ENCODE peak calls at places on chromosomes 2 and 18, in four cellular contexts. G is ovary, Z is uterus, J is A549. T is an unnamed sample.

GRCh38 chr2:96167407-96168013 is 22.3 kb upstream of the DUSP2 start:
- DNase-seq in J (no peak), G (no peak), Z (no peak), T (no peak)

GRCh38 chr2:136783856-136784255 is 18.5 kb downstream of the THSD7B start:
- DNase-seq in Z (no peak), J (no peak), G (no peak), T (no peak)

GRCh38 chr18:45008694-45009372 is 328.1 kb downstream of the SETBP1 start:
- DNase-seq in J (no peak), Z (no peak), G (no peak), T (no peak)

GRCh38 chr18:34592961-34593382 is 117.1 kb upstream of the DTNA start:
- DNase-seq in G (peak; percentile 28), J (no peak), Z (peak; percentile 21), T (no peak)

GRCh38 chr2:182366625-182367024 is 60.2 kb downstream of the PDE1A start:
- DNase-seq in G (no peak), J (no peak), Z (peak; percentile 80), T (no peak)

GRCh38 chr2:201644001-201644400 is 698 bp upstream of the TMEM237 start:
- DNase-seq in G (peak; percentile 53), J (no peak), Z (peak; percentile 65), T (no peak)

GRCh38 chr2:101238930-101239759 is 13.5 kb upstream of the CNOT11 start:
- DNase-seq in J (peak; percentile 68), G (no peak), Z (no peak), T (no peak)

GRCh38 chr2:102063948-102064678 is 72.4 kb downstream of the IL1R2 start:
- DNase-seq in G (peak; percentile 83), J (peak; percentile 88), Z (peak; percentile 95), T (peak; percentile 95)

GRCh38 chr2:23007836-23008235 is 377.1 kb upstream of the KLHL29 start:
- DNase-seq in G (no peak), J (no peak), Z (no peak), T (no peak)

GRCh38 chr2:163906410-163906809 is 170.6 kb upstream of the FIGN start:
- DNase-seq in J (no peak), Z (no peak), G (no peak), T (no peak)

GRCh38 chr2:188629890-188630483 is 338.3 kb downstream of the GULP1 start:
- DNase-seq in J (no peak), Z (peak; percentile 24), G (no peak), T (no peak)

GRCh38 chr2:98769784-98770183 is 38.9 kb upstream of the MGAT4A start:
- DNase-seq in G (no peak), Z (no peak), J (no peak), T (no peak)

GRCh38 chr2:54336136-54336976 is 80.3 kb upstream of the TSPYL6 start:
- DNase-seq in Z (no peak), J (no peak), G (no peak), T (no peak)

GRCh38 chr18:24727685-24728084 is 267.2 kb downstream of the HRH4 start:
- DNase-seq in Z (no peak), J (no peak), G (no peak), T (no peak)

DNA sequence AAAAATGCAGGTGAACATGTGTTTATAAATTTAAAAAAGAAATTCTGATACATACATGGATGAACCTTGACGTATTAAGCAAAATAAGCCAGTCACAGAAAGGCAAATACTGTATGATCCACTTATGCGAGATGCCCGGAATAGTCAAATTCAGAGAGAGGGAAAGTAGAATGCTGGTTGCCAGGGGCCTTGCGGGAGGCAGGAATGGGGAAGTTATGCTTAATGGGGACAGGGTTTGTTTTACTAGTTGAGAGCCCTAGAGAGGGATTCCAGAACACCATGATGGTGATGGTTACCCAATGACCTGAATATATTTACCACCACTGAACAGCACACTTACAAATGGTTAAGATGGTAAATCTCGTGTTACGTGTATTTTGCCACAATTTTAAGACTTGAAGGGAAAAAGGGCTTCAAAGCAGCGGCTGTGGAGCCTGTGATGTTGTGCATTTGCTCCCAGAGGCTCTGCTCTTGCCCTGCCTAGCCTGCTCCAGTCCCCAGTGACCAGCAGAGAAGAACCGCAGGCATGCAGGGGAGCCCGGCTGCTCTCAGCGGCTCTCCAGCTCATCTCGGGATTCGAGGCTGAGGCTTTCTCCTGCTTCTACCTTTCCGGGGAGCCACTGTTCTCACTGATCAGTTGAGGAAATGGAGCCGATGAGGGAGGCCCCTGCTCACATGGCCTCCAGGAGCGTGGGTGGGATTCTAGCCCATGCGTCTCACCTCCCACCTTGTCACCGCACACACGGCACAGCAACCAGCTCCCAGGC is 51.7 kb upstream of the TFCP2L1 start:
- DNase-seq in Z (no peak), G (no peak), J (no peak), T (no peak)
- H3K4me1 ChIP-seq in Z (no peaks in the 10 kb centered on the region), G (no peaks in the 10 kb centered on the region), J (peaks cover 7% of the 10 kb centered on the region), T (no peaks in the 10 kb centered on the region)

GRCh38 chr2:222105046-222105445 is 193.8 kb downstream of the PAX3 start:
- DNase-seq in J (no peak), Z (no peak), G (no peak), T (no peak)

GRCh38 chr2:222100704-222101103 is 198.1 kb downstream of the PAX3 start:
- DNase-seq in J (no peak), G (no peak), Z (no peak), T (no peak)

DNA sequence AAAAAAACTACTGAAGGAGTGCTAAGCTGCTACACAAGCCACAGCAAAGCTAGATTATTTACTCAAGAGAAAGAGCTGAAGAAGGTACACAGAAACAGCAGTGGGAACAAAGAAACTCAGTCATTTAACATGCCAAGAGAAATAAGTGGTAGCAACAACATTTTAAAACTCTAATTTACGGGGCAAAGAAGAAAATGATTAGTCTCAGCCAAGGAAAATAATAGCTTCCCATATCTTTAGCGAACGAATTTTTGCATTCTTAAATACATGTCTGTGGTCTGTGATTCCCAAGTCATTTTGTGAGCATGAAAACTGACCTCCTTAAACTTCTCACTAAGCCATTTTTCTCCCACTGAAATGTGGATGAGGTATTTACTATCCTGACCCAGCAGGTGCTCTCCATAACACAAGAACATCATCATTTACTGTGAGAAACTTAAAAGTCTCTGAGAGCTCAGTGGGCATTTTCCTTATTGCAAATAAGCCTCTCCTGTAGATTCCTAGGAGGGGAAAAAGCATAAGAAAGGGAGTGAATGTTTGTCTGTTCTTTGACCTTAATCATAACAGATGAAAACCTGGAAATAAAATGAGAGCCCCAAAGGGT is 195.9 kb downstream of the PAX3 start:
- DNase-seq in Z (no peak), J (no peak), G (no peak), T (no peak)
- TF ChIP-seq CTCF in Z (no peak), J (no peak), G (no peak), T (no peak)

DNA sequence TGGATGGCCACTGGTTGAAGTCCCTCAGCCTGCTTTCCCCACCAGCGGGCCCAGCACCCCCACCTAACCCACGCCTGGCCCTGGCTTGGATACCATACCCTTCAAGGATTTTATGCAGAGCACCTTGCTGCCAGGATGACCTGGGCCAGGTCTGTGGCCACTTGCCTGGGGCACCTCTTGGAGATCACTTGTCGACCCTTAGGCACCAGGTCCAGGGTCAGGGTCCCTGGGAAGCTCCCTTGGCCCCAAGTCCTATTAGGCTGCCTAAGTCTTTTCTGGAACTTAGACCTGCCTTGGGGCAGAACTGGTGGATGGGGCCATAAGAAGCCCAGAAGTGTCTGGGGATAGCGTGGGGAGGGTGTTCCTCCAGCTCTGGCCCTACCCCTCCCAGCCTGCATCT is 39.1 kb downstream of the FOSL2 start:
- DNase-seq in G (no peak), Z (no peak), J (no peak), T (no peak)
- H3K27ac ChIP-seq in G (no peak overlapping the region), Z (no peak overlapping the region), J (no peak overlapping the region), T (no peak overlapping the region)

GRCh38 chr2:37585982-37586621 is 85.3 kb downstream of the CDC42EP3 start:
- DNase-seq in Z (peak; percentile 86), G (no peak), J (no peak), T (peak; percentile 35)
- H3K4me1 ChIP-seq in Z (peaks cover 21% of the 10 kb centered on the region), G (peaks cover 19% of the 10 kb centered on the region), J (peaks cover 82% of the 10 kb centered on the region), T (peaks cover 44% of the 10 kb centered on the region)

DNA sequence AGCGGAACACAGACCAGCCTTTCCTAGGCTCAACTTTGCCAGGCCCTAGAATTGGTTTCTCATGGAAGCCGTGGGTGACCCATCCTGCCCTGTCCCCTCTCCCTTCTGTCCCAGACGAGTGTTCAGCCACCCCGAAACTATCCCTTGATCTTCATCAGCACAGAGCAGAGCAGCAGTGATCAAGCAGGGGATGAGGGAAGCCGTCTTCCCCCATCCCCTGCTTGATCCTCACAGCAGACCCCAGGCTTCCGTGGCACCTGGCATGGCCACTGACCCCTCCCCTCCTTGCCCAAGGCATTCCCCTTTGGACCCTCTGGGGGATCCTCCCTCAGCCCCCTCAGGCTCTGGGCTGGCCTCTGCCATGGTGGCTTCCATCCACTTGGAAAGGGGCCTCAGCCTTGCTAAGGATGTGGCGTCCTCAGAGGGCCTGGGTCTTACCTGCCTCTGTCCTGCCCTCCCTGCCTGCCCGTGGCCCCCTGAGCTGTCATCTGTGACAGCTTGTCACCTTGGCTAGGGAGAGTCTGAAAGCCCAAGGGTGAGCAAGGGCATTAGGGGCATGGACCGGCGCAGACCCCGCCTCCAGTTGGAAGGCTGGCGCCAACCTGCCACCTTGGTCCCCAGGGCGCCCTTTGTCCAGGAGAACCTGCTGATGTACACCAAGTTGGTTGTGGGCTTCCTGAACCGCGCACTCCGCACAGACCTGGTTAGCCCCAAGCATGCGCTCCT is 10.4 kb upstream of the CCDC74A start:
- DNase-seq in J (no peak), G (no peak), Z (no peak), T (no peak)
- TF ChIP-seq CTCF in J (no peak), G (no peak), Z (no peak), T (no peak)

GRCh38 chr2:159262226-159262625 is 24.3 kb downstream of the WDSUB1 start:
- DNase-seq in J (no peak), G (no peak), Z (no peak), T (no peak)

GRCh38 chr2:159265171-159265576 is 21.3 kb downstream of the WDSUB1 start:
- DNase-seq in G (no peak), J (no peak), Z (no peak), T (no peak)

GRCh38 chr2:159266554-159266953 is 19.9 kb downstream of the WDSUB1 start:
- DNase-seq in Z (no peak), G (no peak), J (no peak), T (no peak)

GRCh38 chr2:159267926-159268325 is 18.6 kb downstream of the WDSUB1 start:
- DNase-seq in G (no peak), J (no peak), Z (no peak), T (no peak)

GRCh38 chr2:159262904-159263303 is 23.6 kb downstream of the WDSUB1 start:
- DNase-seq in J (no peak), Z (no peak), G (no peak), T (peak; percentile 22)
- H3K27ac ChIP-seq in J (no peak overlapping the region), Z (no peak overlapping the region), G (no peak overlapping the region), T (peak overlapping the region; percentile 48)

T was measured in heart left ventricle.